ENCODE peak calls at places on chromosome 6, in ten cellular contexts. E is OCI-LY7, D is HL-60, H is upper lobe of right lung, T is hepatocyte, S is adrenal gland, M is brain microvascular endothelial cell, B is Caco-2, A is cardiac fibroblast, P is heart left ventricle. Y is an unnamed sample.
A peak's percentile ranks its signal among the peaks of the same experiment; 100 is the strongest.

GRCh38 chr6:106910999-106911949 is 63.3 kb downstream of the CD24 start:
- DNase-seq in M (no peak), E (no peak), D (no peak), B (peak; percentile 48), A (no peak), H (no peak), T (no peak), S (no peak), P (no peak), Y (no peak)

GRCh38 chr6:21200056-21200870 is 393.3 kb upstream of the SOX4 start:
- DNase-seq in T (no peak), S (no peak), P (no peak), B (no peak), A (no peak), M (no peak), D (no peak), H (no peak), E (no peak), Y (peak; percentile 12)

GRCh38 chr6:167700199-167700598 is 126.5 kb upstream of the AFDN start:
- DNase-seq in E (no peak), M (peak; percentile 15), A (no peak), S (no peak), D (no peak), T (no peak), B (no peak), H (peak; percentile 31), P (no peak), Y (no peak)

GRCh38 chr6:119350202-119351004 is 842 bp upstream of the MAN1A1 start:
- DNase-seq in A (peak; percentile 84), M (peak; percentile 31), E (peak; percentile 67), H (no peak), B (no peak), P (no peak), T (peak; percentile 68), S (no peak), D (no peak), Y (peak; percentile 22)

GRCh38 chr6:143579703-143580102 is 68.2 kb upstream of the FUCA2 start:
- DNase-seq in H (no peak), B (no peak), S (peak; percentile 87), E (no peak), P (peak; percentile 47), M (peak; percentile 88), A (peak; percentile 86), D (no peak), T (no peak), Y (peak; percentile 92)

GRCh38 chr6:43246301-43247114 is 3.2 kb downstream of the TTBK1 start:
- DNase-seq in P (peak; percentile 82), D (peak; percentile 33), A (no peak), H (peak; percentile 90), S (peak; percentile 86), T (peak; percentile 53), E (peak; percentile 83), M (no peak), B (no peak), Y (peak; percentile 19)

GRCh38 chr6:108873251-108873650 is 25.0 kb downstream of the ARMC2 start:
- DNase-seq in H (no peak), B (no peak), S (no peak), T (no peak), P (no peak), D (no peak), M (no peak), A (no peak), E (no peak), Y (no peak)

GRCh38 chr6:68738039-68738438 is 103.0 kb downstream of the ADGRB3 start:
- DNase-seq in B (no peak), D (no peak), A (no peak), S (no peak), P (no peak), H (no peak), E (no peak), M (no peak), T (no peak), Y (no peak)

GRCh38 chr6:37916675-37917074 is 97.1 kb downstream of the ZFAND3 start:
- DNase-seq in B (no peak), P (no peak), A (no peak), S (no peak), H (no peak), D (no peak), E (no peak), T (no peak), M (no peak), Y (no peak)
- H3K4me3 ChIP-seq in B (no peak overlapping the region), P (no peak overlapping the region), A (no peak overlapping the region), S (no peak overlapping the region), H (no peak overlapping the region), D (no peak overlapping the region), E (no peak overlapping the region), T (no peak overlapping the region), M (no peak overlapping the region), Y (no peak overlapping the region)

GRCh38 chr6:33619166-33619565 is 2.0 kb upstream of the ITPR3 start:
- DNase-seq in M (no peak), S (no peak), B (no peak), A (no peak), P (no peak), D (no peak), E (no peak), H (no peak), T (no peak), Y (no peak)
- TF ChIP-seq CTCF in M (peak; percentile 21), S (no peak), B (no peak), A (no peak), P (no peak), D (no peak), E (no peak), H (no peak), T (no peak), Y (no peak)

GRCh38 chr6:170438402-170438753 is 114.7 kb downstream of the PSMB1 start:
- DNase-seq in T (peak; percentile 96), P (peak; percentile 85), H (peak; percentile 88), A (peak; percentile 98), E (peak; percentile 4), D (no peak), B (peak; percentile 90), M (peak; percentile 100), S (peak; percentile 86), Y (peak; percentile 93)

GRCh38 chr6:170439366-170440351 is 113.4 kb downstream of the PSMB1 start:
- DNase-seq in H (peak; percentile 54), P (no peak), B (no peak), E (no peak), M (peak; percentile 28), D (no peak), S (no peak), T (no peak), A (no peak), Y (no peak)

GRCh38 chr6:170437719-170438401 is 115.2 kb downstream of the PSMB1 start:
- DNase-seq in H (no peak), S (no peak), P (no peak), E (no peak), D (no peak), A (no peak), T (no peak), B (no peak), M (no peak), Y (no peak)

GRCh38 chr6:170440437-170440836 is 112.7 kb downstream of the PSMB1 start:
- DNase-seq in D (no peak), S (no peak), E (no peak), H (peak; percentile 47), A (no peak), P (no peak), T (no peak), B (no peak), M (no peak), Y (no peak)

GRCh38 chr6:170438861-170439260 is 114.2 kb downstream of the PSMB1 start:
- DNase-seq in E (no peak), T (no peak), S (no peak), D (no peak), H (no peak), B (no peak), M (no peak), A (no peak), P (no peak), Y (no peak)
- H3K4me3 ChIP-seq in E (no peak overlapping the region), T (no peak overlapping the region), S (no peak overlapping the region), D (no peak overlapping the region), H (no peak overlapping the region), B (no peak overlapping the region), M (no peak overlapping the region), A (no peak overlapping the region), P (no peak overlapping the region), Y (no peak overlapping the region)

GRCh38 chr6:31897612-31898199 is at the start of gene EHMT2:
- DNase-seq in D (peak; percentile 70), S (peak; percentile 90), E (peak; percentile 88), H (peak; percentile 93), T (peak; percentile 95), P (peak; percentile 89), A (peak; percentile 81), B (peak; percentile 84), M (peak; percentile 52), Y (peak; percentile 83)
- TF ChIP-seq CTCF in D (no peak), S (no peak), E (no peak), H (no peak), T (no peak), P (no peak), A (no peak), B (no peak), M (no peak), Y (no peak)

GRCh38 chr6:7532821-7533220 is 8.7 kb upstream of the DSP start:
- DNase-seq in P (no peak), T (no peak), E (no peak), A (no peak), B (no peak), M (no peak), D (no peak), S (no peak), H (no peak), Y (no peak)
- H3K4me3 ChIP-seq in P (no peak overlapping the region), T (no peak overlapping the region), E (no peak overlapping the region), A (no peak overlapping the region), B (no peak overlapping the region), M (no peak overlapping the region), D (no peak overlapping the region), S (no peak overlapping the region), H (no peak overlapping the region), Y (no peak overlapping the region)

GRCh38 chr6:47525330-47526057 is 47.9 kb downstream of the CD2AP start:
- DNase-seq in D (no peak), T (no peak), H (no peak), A (peak; percentile 2), E (no peak), B (no peak), M (no peak), P (no peak), S (no peak), Y (no peak)
- TF ChIP-seq CTCF in D (no peak), T (no peak), H (no peak), A (no peak), E (no peak), B (no peak), M (no peak), P (no peak), S (no peak), Y (no peak)

DNA sequence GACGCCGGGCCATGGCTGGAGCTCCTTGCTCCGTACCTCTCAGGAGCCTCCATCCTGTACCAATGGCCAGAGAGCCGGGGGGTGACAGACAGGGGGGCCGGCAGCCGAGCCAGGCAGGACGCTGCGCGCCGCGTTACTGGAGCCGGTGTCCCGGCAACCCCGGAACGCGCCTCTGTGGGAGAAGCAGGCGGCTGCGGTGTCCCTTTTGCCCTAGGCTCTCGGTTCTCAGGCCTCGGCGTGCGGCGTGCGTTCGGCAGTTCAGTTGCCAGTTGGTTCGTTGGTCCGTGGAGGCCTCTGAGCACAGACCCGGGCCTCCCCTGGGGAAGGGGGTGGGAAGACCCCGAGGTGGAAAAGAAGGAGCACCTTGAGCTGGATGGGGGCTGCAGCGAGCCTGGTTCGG is at the start of gene SPATS1:
- DNase-seq in S (no peak), P (peak; percentile 52), B (no peak), H (no peak), T (peak; percentile 14), M (no peak), A (no peak), E (no peak), D (no peak), Y (no peak)
- H3K4me3 ChIP-seq in S (no peak within 1 kb of the TSS), P (peak within 1 kb of the TSS; percentile 23), B (no peak within 1 kb of the TSS), H (peak within 1 kb of the TSS; percentile 21), T (no peak within 1 kb of the TSS), M (no peak within 1 kb of the TSS), A (no peak within 1 kb of the TSS), E (no peak within 1 kb of the TSS), D (peak within 1 kb of the TSS; percentile 35), Y (no peak within 1 kb of the TSS)

GRCh38 chr6:125858427-125859320 is 67.9 kb downstream of the NCOA7 start:
- DNase-seq in A (peak; percentile 79), B (peak; percentile 82), P (peak; percentile 29), S (peak; percentile 59), T (peak; percentile 81), M (peak; percentile 51), E (no peak), H (no peak), D (no peak), Y (peak; percentile 76)
- TF ChIP-seq CTCF in A (peak; percentile 90), B (peak; percentile 95), P (peak; percentile 58), S (peak; percentile 67), T (peak; percentile 82), M (peak; percentile 93), E (no peak), H (peak; percentile 68), D (peak; percentile 78), Y (peak; percentile 88)

Y was measured in cardiac muscle cell.